ENCODE peak calls at places on chromosome 12, in nine cellular contexts. O is HEK293T; M is AG08395; P is renal cortical epithelial cell; H is activated CD8-positive, alpha-beta memory T cell treated with anti-CD3 and anti-CD28 coated beads for 48 hours; E is activated gamma-delta T cell treated with Interleukin-2 at 50 U/mL for 16 hours; Y is effector memory CD8-positive, alpha-beta T cell; B is Karpas-422; N is neuronal stem cell. C is an unnamed sample.
A peak's percentile ranks its signal among the peaks of the same experiment; 100 is the strongest.

GRCh38 chr12:108367436-108367835 is 28.3 kb upstream of the CMKLR1 start:
- DNase-seq in N (no peak), H (no peak), Y (no peak), P (no peak), B (no peak), M (peak; percentile 86), E (no peak), O (no peak), C (no peak)

GRCh38 chr12:109291531-109292341 is 17.3 kb downstream of the FOXN4 start:
- DNase-seq in E (no peak), H (no peak), M (peak; percentile 79), O (no peak), Y (no peak), B (no peak), P (peak; percentile 31), N (peak; percentile 93), C (peak; percentile 41)

GRCh38 chr12:15591811-15592210 is 197.4 kb downstream of the EPS8 start:
- DNase-seq in Y (no peak), E (no peak), H (no peak), M (no peak), N (no peak), O (no peak), B (no peak), P (no peak), C (no peak)

GRCh38 chr12:57720606-57721595 is 17.6 kb downstream of the AGAP2 start:
- DNase-seq in E (no peak), O (no peak), Y (no peak), H (no peak), B (no peak), M (no peak), N (no peak), P (no peak), C (no peak)

GRCh38 chr12:27333311-27334009 is 824 bp downstream of the BMAL2 start:
- DNase-seq in O (peak; percentile 48), P (no peak), H (peak; percentile 19), Y (no peak), N (peak; percentile 9), E (peak; percentile 11), B (no peak), M (peak; percentile 9), C (no peak)

GRCh38 chr12:120142231-120142877 is 25.8 kb upstream of the RAB35 start:
- DNase-seq in P (no peak), H (no peak), O (no peak), N (no peak), Y (no peak), E (no peak), M (no peak), B (no peak), C (no peak)

GRCh38 chr12:106138646-106139421 is at the start of gene NUAK1:
- DNase-seq in E (peak; percentile 23), B (no peak), Y (no peak), N (peak; percentile 88), M (peak; percentile 54), H (no peak), P (no peak), O (peak; percentile 61), C (peak; percentile 87)

GRCh38 chr12:12790956-12791355 is 5.5 kb downstream of the APOLD1 start:
- DNase-seq in B (no peak), M (no peak), H (no peak), Y (no peak), O (no peak), P (no peak), N (no peak), E (no peak), C (no peak)

GRCh38 chr12:54404061-54405004 is 14.7 kb downstream of the ITGA5 start:
- DNase-seq in M (peak; percentile 55), E (peak; percentile 62), O (peak; percentile 70), N (peak; percentile 80), P (peak; percentile 58), B (peak; percentile 91), H (no peak), Y (peak; percentile 61), C (peak; percentile 76)

GRCh38 chr12:60148109-60148508 is 552.3 kb downstream of the SLC16A7 start:
- DNase-seq in B (no peak), O (no peak), N (no peak), H (no peak), P (peak; percentile 79), Y (no peak), E (no peak), M (peak; percentile 61), C (peak; percentile 90)

GRCh38 chr12:123000578-123000977 is 20.1 kb downstream of the ARL6IP4 start:
- DNase-seq in O (no peak), P (no peak), Y (no peak), E (no peak), H (no peak), M (no peak), N (no peak), B (no peak), C (no peak)

GRCh38 chr12:71503579-71504470 is 64.2 kb downstream of the LGR5 start:
- DNase-seq in H (no peak), N (peak; percentile 39), Y (no peak), M (no peak), E (no peak), O (peak; percentile 61), P (peak; percentile 32), B (peak; percentile 63), C (no peak)

GRCh38 chr12:100329800-100330199 is 27.1 kb upstream of the SLC17A8 start:
- DNase-seq in E (no peak), N (no peak), P (no peak), O (no peak), H (no peak), Y (no peak), M (no peak), B (no peak), C (no peak)

GRCh38 chr12:45612044-45612794 is 117.3 kb upstream of the ARID2 start:
- DNase-seq in M (no peak), H (no peak), B (no peak), P (peak; percentile 45), E (no peak), Y (no peak), O (no peak), N (no peak), C (no peak)

C was measured in cardiac muscle cell.